ENCODE peak calls at places on chromosomes 16 and 17, in six cellular contexts. W is mammary epithelial cell, L is neural progenitor cell, N is fibroblast of lung, A is HepG2, Z is GM23338. P is an unnamed sample.

GRCh38 chr17:35892091-35892637 is 12.0 kb upstream of the CCL5 start:
- DNase-seq in L (no peak), W (peak), N (peak), Z (peak), A (no peak), P (no peak)

GRCh38 chr17:49581645-49581992 is 5.9 kb downstream of the NXPH3 start:
- DNase-seq in L (no peak), Z (no peak), A (no peak), N (no peak), W (no peak), P (no peak)

GRCh38 chr17:74190154-74190553 is 13.3 kb upstream of the RPL38 start:
- DNase-seq in N (peak), A (peak), Z (peak), L (peak), W (peak), P (peak)

GRCh38 chr17:2398655-2399571 is 1.9 kb downstream of the MNT start:
- DNase-seq in N (peak), Z (peak), W (peak), A (peak), L (peak), P (peak)

GRCh38 chr16:28112908-28113307 is 49.4 kb upstream of the GSG1L start:
- DNase-seq in W (no peak), Z (no peak), L (no peak), A (no peak), N (no peak), P (no peak)

GRCh38 chr17:79630120-79630519 is 19.3 kb upstream of the RBFOX3 start:
- DNase-seq in Z (no peak), A (no peak), L (no peak), W (no peak), N (no peak), P (no peak)

GRCh38 chr17:6591599-6592158 is 35.3 kb upstream of the PITPNM3 start:
- DNase-seq in W (peak), N (peak), Z (no peak), L (no peak), A (peak), P (no peak)

GRCh38 chr16:9555051-9555450 is 463.6 kb downstream of the HAPSTR1 start:
- DNase-seq in Z (no peak), L (no peak), W (no peak), A (no peak), N (no peak), P (no peak)

GRCh38 chr16:50006954-50007353 is 18.1 kb upstream of the CNEP1R1 start:
- DNase-seq in Z (no peak), L (no peak), A (no peak), W (no peak), N (no peak), P (no peak)

GRCh38 chr17:74603746-74604145 is 11.7 kb upstream of the CD300LD start:
- DNase-seq in L (peak), W (no peak), A (no peak), Z (no peak), N (no peak), P (no peak)

GRCh38 chr16:54102888-54103866 is 183.4 kb downstream of the IRX3 start:
- DNase-seq in L (no peak), W (no peak), Z (no peak), A (peak), N (no peak), P (no peak)

GRCh38 chr17:49249292-49249794 is 18.8 kb upstream of the PHOSPHO1 start:
- DNase-seq in W (no peak), Z (no peak), N (peak), A (no peak), L (no peak), P (no peak)

GRCh38 chr16:89646906-89647305 is 10.6 kb downstream of the CHMP1A start:
- DNase-seq in W (peak), L (no peak), N (no peak), A (no peak), Z (no peak), P (no peak)

GRCh38 chr16:89449726-89450335 is 40.5 kb downstream of the ANKRD11 start:
- DNase-seq in W (peak), N (peak), Z (no peak), L (no peak), A (no peak), P (peak)

GRCh38 chr17:49746791-49747490 is 17.0 kb downstream of the FAM117A start:
- DNase-seq in N (no peak), Z (peak), A (no peak), L (no peak), W (no peak), P (peak)

GRCh38 chr16:55078153-55078552 is 147.5 kb downstream of the IRX5 start:
- DNase-seq in W (no peak), A (no peak), N (no peak), L (no peak), Z (no peak), P (no peak)

GRCh38 chr17:63477471-63478440 is 895 bp downstream of the ACE start:
- DNase-seq in A (no peak), N (no peak), Z (no peak), W (no peak), L (no peak), P (no peak)

GRCh38 chr17:50101346-50102163 is 6.4 kb downstream of the PDK2 start:
- DNase-seq in N (no peak), L (peak), W (no peak), Z (peak), A (no peak), P (no peak)

GRCh38 chr16:54204756-54205155 is 81.8 kb downstream of the IRX3 start:
- DNase-seq in N (no peak), W (no peak), A (no peak), L (no peak), Z (no peak), P (no peak)

GRCh38 chr17:73393962-73394361 is 82.2 kb upstream of the CDC42EP4 start:
- DNase-seq in N (peak), A (peak), W (peak), Z (peak), L (no peak), P (no peak)

GRCh38 chr17:80751460-80752368 is 207.1 kb downstream of the RPTOR start:
- DNase-seq in N (peak), W (peak), A (peak), Z (peak), L (peak), P (no peak)

GRCh38 chr16:65889533-65889966 is 476.9 kb upstream of the CDH5 start:
- DNase-seq in A (no peak), W (peak), N (peak), L (no peak), Z (no peak), P (no peak)

GRCh38 chr17:30530346-30531025 is 53.3 kb downstream of the GOSR1 start:
- DNase-seq in L (no peak), Z (no peak), W (no peak), N (peak), A (no peak), P (no peak)

GRCh38 chr17:4997302-4998026 is at the start of the genes INCA1 and KIF1C:
- DNase-seq in Z (peak), N (peak), L (peak), A (peak), W (peak), P (peak)

GRCh38 chr17:80416940-80417293 is 1.9 kb downstream of the ENDOV start:
- DNase-seq in A (no peak), Z (no peak), W (no peak), N (no peak), L (no peak), P (no peak)

GRCh38 chr17:12765544-12765943 is 23.8 kb upstream of the ARHGAP44 start:
- DNase-seq in Z (no peak), A (no peak), W (peak), N (peak), L (no peak), P (no peak)

GRCh38 chr17:3557768-3558583 is at the start of gene TRPV3:
- DNase-seq in Z (no peak), L (no peak), N (peak), A (no peak), W (peak), P (peak)

GRCh38 chr17:67121317-67121887 is 77.0 kb downstream of the CACNG1 start:
- DNase-seq in N (no peak), Z (no peak), L (no peak), A (no peak), W (no peak), P (no peak)

GRCh38 chr16:4506450-4506849 is 30.3 kb downstream of the HMOX2 start:
- DNase-seq in N (peak), L (peak), A (peak), Z (peak), W (peak), P (peak)

DNA sequence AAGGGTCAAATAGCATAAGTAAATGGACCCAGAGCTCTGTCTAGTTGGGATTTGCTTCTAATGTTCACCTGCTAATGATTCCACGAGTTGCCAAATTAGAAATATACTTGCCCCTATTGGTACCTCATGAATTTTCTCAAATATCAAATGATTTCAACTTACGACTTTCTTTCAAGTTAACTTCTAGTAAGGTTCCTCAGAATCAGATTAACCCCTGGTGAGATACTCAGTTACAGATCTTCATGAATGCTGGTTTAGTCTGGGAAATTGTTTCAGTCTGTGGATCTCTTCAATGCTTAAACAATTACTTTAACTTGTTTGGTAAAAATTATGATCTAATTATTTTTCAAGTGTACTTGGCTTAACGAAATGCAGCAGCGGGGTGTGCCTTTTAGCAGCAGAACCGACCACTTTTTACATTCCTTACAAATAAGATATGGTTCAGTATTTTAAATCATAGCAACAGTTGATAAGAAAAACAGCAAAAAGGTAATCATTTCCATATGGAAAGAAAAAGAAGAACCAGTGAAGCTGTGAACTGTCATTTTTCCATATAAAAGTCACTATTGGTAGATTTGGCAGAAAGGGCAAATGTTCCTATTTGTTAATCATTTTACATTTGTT is 34.5 kb downstream of the TUBD1 start:
- DNase-seq in W (no peak), N (no peak), L (no peak), Z (no peak), A (no peak), P (no peak)
- H3K27ac ChIP-seq in W (no peak), N (no peak), L (no peak), Z (peak), A (peak), P (no peak)

GRCh38 chr17:77365584-77366186 is 224.9 kb downstream of the SEC14L1 start:
- DNase-seq in N (peak), A (no peak), Z (no peak), L (no peak), W (peak), P (no peak)
- TF ChIP-seq EZH2 in N (no peak), A (no peak), Z (no peak), L (no peak), W (no peak), P (no peak)

DNA sequence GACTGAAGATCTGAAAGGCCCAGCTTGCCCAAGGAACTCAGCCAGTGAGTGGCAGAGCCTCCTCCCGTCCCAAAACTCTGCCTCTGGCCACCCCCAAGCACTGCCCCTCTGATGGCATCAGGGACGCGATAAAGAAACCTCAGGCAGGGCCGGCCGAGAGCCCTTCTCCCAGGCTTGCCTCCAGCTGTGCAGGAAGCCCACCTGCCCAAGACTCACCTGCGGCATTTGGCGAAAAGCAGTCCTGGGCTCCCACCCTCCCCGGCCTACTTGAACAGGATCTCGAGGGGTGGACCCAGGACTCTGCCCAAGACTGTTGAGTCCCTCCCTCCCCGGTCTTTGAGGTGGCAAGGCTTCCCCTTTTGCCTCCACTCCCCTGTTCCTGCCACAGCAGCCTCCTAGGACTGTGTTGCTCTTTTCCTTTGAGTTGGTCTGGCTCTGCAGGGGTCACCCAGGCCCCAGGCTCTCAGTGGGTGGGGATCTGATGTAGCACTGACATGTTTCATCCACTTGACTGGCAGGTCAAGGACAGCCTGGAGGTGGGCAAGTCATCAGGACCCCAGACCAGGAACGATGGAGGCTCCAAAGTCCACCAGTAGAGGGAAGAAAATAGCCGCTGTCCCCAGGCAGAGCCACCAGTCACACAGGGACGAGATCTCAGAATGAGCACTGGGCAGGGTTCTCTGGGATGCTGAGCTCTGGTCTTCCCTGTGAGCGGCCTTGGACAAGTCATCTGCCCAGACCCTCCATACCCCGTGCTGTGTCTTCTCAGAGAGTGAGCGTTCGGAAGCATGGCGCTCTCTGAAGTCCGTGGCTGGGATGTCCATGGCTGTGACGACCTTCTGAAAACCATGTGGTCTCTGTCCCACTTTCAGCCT is 111.1 kb upstream of the TNRC6C start:
- DNase-seq in N (no peak), Z (no peak), L (no peak), W (no peak), A (no peak), P (no peak)
- H2AFZ ChIP-seq in N (no peak), Z (no peak), L (no peak), W (no peak), A (no peak), P (no peak)

GRCh38 chr16:8380311-8380710 is 210.0 kb downstream of the TMEM114 start:
- DNase-seq in Z (no peak), L (peak), N (no peak), A (no peak), W (no peak), P (no peak)

GRCh38 chr16:8376858-8377257 is 213.5 kb downstream of the TMEM114 start:
- DNase-seq in W (no peak), L (no peak), Z (no peak), A (no peak), N (no peak), P (no peak)

GRCh38 chr16:8375208-8375607 is 215.1 kb downstream of the TMEM114 start:
- DNase-seq in A (no peak), Z (no peak), N (no peak), W (no peak), L (no peak), P (no peak)

GRCh38 chr16:8376430-8376829 is 213.9 kb downstream of the TMEM114 start:
- DNase-seq in A (no peak), N (no peak), W (no peak), Z (no peak), L (no peak), P (no peak)

GRCh38 chr16:8377864-8378263 is 212.4 kb downstream of the TMEM114 start:
- DNase-seq in N (no peak), A (no peak), L (no peak), Z (no peak), W (no peak), P (no peak)
- H3K27ac ChIP-seq in N (no peak), A (no peak), L (no peak), Z (no peak), W (no peak), P (no peak)